ENCODE peak calls at places on chromosomes 1 and 21, in four cellular contexts. U is tibial artery, P is IMR-90, D is heart left ventricle. L is an unnamed sample.

GRCh38 chr1:239125027-239125426 is 261.3 kb upstream of the CHRM3 start:
- DNase-seq in P (no peak), D (no peak), U (no peak), L (no peak)

GRCh38 chr1:109623601-109624161 is 4.0 kb downstream of the AMPD2 start:
- DNase-seq in P (no peak), D (no peak), U (peak; percentile 70), L (no peak)

GRCh38 chr1:21653744-21654100 is 15.4 kb downstream of the RAP1GAP start:
- DNase-seq in P (no peak), U (no peak), D (no peak), L (no peak)

GRCh38 chr1:226128487-226129075 is 58.0 kb downstream of the ACBD3 start:
- DNase-seq in P (peak; percentile 51), U (peak; percentile 50), D (no peak), L (no peak)

GRCh38 chr1:189620471-189620870 is 857.2 kb downstream of the BRINP3 start:
- DNase-seq in D (no peak), U (no peak), P (no peak), L (no peak)

GRCh38 chr1:65477414-65478378 is 57.2 kb downstream of the LEPR start:
- DNase-seq in P (no peak), D (no peak), U (no peak), L (no peak)

GRCh38 chr1:228015276-228016180 is 8.7 kb downstream of the WNT3A start:
- DNase-seq in U (peak; percentile 33), P (peak; percentile 28), D (no peak), L (peak; percentile 31)

GRCh38 chr21:22278366-22278765 is 1280.2 kb downstream of the NCAM2 start:
- DNase-seq in U (no peak), P (no peak), D (no peak), L (no peak)

GRCh38 chr1:206684478-206685255 is at the start of gene MAPKAPK2:
- DNase-seq in P (peak; percentile 61), U (peak; percentile 88), D (peak; percentile 91), L (peak; percentile 90)

GRCh38 chr1:116476321-116476720 is 94.5 kb downstream of the CD58 start:
- DNase-seq in P (no peak), U (no peak), D (peak; percentile 48), L (no peak)

GRCh38 chr1:80989455-80989854 is 811.3 kb upstream of the ADGRL2 start:
- DNase-seq in P (no peak), U (no peak), D (no peak), L (no peak)

GRCh38 chr1:43936470-43937151 is 3.0 kb downstream of the ARTN start:
- DNase-seq in U (no peak), D (peak; percentile 54), P (peak; percentile 16), L (peak; percentile 30)

GRCh38 chr1:169163059-169163458 is 56.6 kb downstream of the ATP1B1 start:
- DNase-seq in D (no peak), P (peak; percentile 30), U (no peak), L (no peak)

GRCh38 chr1:187252923-187253322 is 424.2 kb downstream of the PLA2G4A start:
- DNase-seq in P (no peak), U (no peak), D (no peak), L (no peak)

GRCh38 chr1:66090863-66091457 is 298.3 kb downstream of the PDE4B start:
- DNase-seq in D (no peak), U (no peak), P (no peak), L (no peak)

GRCh38 chr1:168535536-168535935 is 8.3 kb downstream of the XCL2 start:
- DNase-seq in D (no peak), U (no peak), P (no peak), L (no peak)

GRCh38 chr1:41891403-41891896 is 27.3 kb downstream of the HIVEP3 start:
- DNase-seq in P (peak; percentile 54), D (peak; percentile 48), U (no peak), L (no peak)

GRCh38 chr1:180857947-180858768 is 54.5 kb upstream of the KIAA1614 start:
- DNase-seq in D (no peak), P (no peak), U (no peak), L (no peak)

GRCh38 chr1:233448290-233448689 is 120.8 kb downstream of the MAP3K21 start:
- DNase-seq in D (peak; percentile 30), U (no peak), P (no peak), L (no peak)

GRCh38 chr1:8911416-8912309 is 33.2 kb upstream of the ENO1 start:
- DNase-seq in D (no peak), P (no peak), U (no peak), L (no peak)

GRCh38 chr1:8910914-8911313 is 32.4 kb upstream of the ENO1 start:
- DNase-seq in D (no peak), P (peak; percentile 51), U (no peak), L (no peak)

GRCh38 chr1:8905582-8906191 is 27.2 kb upstream of the ENO1 start:
- DNase-seq in D (no peak), U (no peak), P (no peak), L (no peak)

GRCh38 chr1:8910331-8910730 is 31.8 kb upstream of the ENO1 start:
- DNase-seq in D (no peak), P (no peak), U (no peak), L (no peak)

DNA sequence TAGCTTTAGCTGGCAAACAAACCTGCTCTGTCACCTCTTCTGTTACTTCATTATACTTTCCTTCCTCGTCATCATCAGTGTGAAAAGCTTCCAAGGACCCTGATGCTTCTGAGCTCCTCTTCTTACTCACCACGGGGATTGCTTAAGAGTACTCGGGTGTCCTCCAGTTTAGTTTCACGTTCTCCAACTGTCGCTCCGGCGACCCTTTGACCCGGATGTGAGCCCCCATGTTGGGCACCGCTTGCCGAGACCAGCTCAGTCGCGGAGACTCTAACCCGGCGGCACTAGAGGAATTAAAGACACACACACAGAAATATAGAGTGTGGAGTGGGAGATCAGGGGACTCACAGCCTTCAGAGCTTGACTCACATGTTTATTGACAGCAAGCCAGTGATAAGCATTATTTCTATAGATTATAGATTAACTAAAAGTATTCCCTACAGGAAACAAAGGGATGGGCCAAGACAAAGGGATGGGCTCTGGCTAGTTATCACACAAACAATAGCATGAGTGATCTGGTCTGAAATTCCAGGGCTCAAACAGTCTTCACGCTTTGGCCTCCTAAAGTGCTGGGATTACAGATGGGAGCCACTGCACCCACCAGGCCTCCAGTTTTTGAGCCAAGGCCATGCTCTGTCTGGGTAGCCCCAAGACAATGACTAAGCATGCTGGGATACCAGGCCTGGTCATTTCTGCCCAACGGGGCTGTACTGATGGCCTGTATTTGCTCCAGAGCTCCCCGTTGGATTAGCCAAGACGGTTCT is 30.1 kb upstream of the ENO1 start:
- DNase-seq in P (no peak), D (no peak), U (no peak), L (no peak)
- H3K27ac ChIP-seq in P (no peak overlapping the region), D (no peak overlapping the region), U (no peak overlapping the region), L (no peak overlapping the region)

GRCh38 chr1:3863231-3863935 is 6.1 kb downstream of the DFFB start:
- DNase-seq in D (no peak), P (no peak), U (no peak), L (no peak)

GRCh38 chr1:3852711-3853498 is 4.1 kb downstream of the CEP104 start:
- DNase-seq in U (no peak), D (no peak), P (no peak), L (no peak)

GRCh38 chr1:3856923-3857790 is at the start of the genes CEP104 and DFFB:
- DNase-seq in P (peak; percentile 67), U (peak; percentile 91), D (peak; percentile 93), L (peak; percentile 89)

GRCh38 chr1:3857791-3858129 is 484 bp downstream of the DFFB start:
- DNase-seq in P (no peak), U (no peak), D (no peak), L (peak; percentile 62)

DNA sequence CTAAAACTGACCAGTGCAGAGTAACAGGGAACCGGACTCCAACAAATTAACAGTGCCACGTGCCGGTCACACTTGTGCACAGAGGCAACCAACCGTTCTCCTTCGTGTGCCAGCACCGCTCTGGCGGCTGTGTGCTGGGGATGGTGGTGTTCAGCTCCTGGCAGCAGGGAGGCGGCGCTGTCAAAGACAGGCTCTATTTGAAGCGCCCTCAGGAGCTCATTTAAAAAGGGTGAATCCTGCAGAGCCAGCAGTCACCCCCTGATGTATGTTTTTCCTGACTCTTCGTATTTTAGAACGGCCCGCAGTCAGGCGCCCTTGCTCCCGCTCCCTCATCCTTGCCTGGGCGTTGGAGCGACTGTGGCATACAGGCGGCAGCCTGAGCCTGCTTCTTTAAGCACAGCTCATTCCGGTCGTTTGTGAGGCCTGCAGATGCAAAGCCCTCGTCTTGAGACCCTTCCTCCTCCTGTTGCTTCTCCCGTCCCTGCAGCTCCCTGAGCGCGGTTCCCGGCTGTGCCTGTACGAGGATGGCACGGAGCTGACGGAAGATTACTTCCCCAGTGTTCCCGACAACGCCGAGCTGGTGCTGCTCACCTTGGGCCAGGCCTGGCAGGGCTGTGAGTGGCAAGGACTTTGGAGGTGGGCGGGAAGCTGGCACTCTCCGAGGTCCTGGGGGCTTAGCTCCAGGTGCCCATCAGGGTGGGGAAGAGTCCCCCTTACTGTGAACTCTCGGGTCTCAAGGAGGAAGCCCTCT is 1.1 kb downstream of the DFFB start:
- DNase-seq in D (no peak), U (no peak), P (peak; percentile 36), L (peak; percentile 21)
- H3K4me1 ChIP-seq in D (peaks cover 6% of the 10 kb centered on the region), U (peaks cover 19% of the 10 kb centered on the region), P (peaks cover 5% of the 10 kb centered on the region), L (peaks cover 20% of the 10 kb centered on the region)

GRCh38 chr21:41750532-41751151 is 16.2 kb downstream of the RIPK4 start:
- DNase-seq in U (no peak), P (no peak), D (peak; percentile 7), L (no peak)
- H3K27ac ChIP-seq in U (no peak overlapping the region), P (no peak overlapping the region), D (no peak overlapping the region), L (no peak overlapping the region)

GRCh38 chr21:45466330-45467220 is 61.6 kb downstream of the COL18A1 start:
- DNase-seq in P (no peak), U (no peak), D (peak; percentile 15), L (peak; percentile 38)
- H3K4me1 ChIP-seq in P (peaks cover 18% of the 10 kb centered on the region), U (peaks cover 63% of the 10 kb centered on the region), D (peaks cover 11% of the 10 kb centered on the region), L (no peaks in the 10 kb centered on the region)

GRCh38 chr1:156725683-156726280 is 2.5 kb upstream of the METTL25B start:
- DNase-seq in D (peak; percentile 92), U (peak; percentile 93), P (peak; percentile 89), L (peak; percentile 88)
- H3K27ac ChIP-seq in D (no peak overlapping the region), U (no peak overlapping the region), P (no peak overlapping the region), L (peak overlapping the region; percentile 67)

GRCh38 chr21:45080639-45081414 is 6.4 kb downstream of the ADARB1 start:
- DNase-seq in U (no peak), D (no peak), P (peak; percentile 66), L (no peak)
- H3K4me1 ChIP-seq in U (peaks cover 95% of the 10 kb centered on the region), D (peaks cover 3% of the 10 kb centered on the region), P (peaks cover 31% of the 10 kb centered on the region), L (peaks cover 24% of the 10 kb centered on the region)

L was measured in psoas muscle.